ENCODE peak calls at places on chromosomes 12 and 14, in four cellular contexts. One of them, this sample, is unnamed.

GRCh38 chr14:29721586-29721985 is 206.1 kb downstream of the PRKD1 start:
- DNase-seq in hypothalamus: no peak
- DNase-seq in activated T-cell treated with anti-CD3 and anti-CD28 coated beads for 24 hours: no peak
- DNase-seq in psoas muscle: no peak
- DNase-seq in this sample: no peak

GRCh38 chr14:89368490-89369477 is 48.2 kb downstream of the FOXN3 start:
- DNase-seq in hypothalamus: no peak
- DNase-seq in activated T-cell treated with anti-CD3 and anti-CD28 coated beads for 24 hours: no peak
- DNase-seq in psoas muscle: no peak
- DNase-seq in this sample: no peak

GRCh38 chr14:92507174-92507768 is 6.3 kb upstream of the RIN3 start:
- DNase-seq in hypothalamus: no peak
- DNase-seq in activated T-cell treated with anti-CD3 and anti-CD28 coated beads for 24 hours: no peak
- DNase-seq in psoas muscle: no peak
- DNase-seq in this sample: peak

GRCh38 chr14:90495357-90496276 is 98.8 kb downstream of the CALM1 start:
- DNase-seq in hypothalamus: no peak
- DNase-seq in activated T-cell treated with anti-CD3 and anti-CD28 coated beads for 24 hours: peak
- DNase-seq in psoas muscle: peak
- DNase-seq in this sample: no peak

GRCh38 chr12:1552171-1552570 is 42.2 kb downstream of the FBXL14 start:
- DNase-seq in hypothalamus: no peak
- DNase-seq in activated T-cell treated with anti-CD3 and anti-CD28 coated beads for 24 hours: no peak
- DNase-seq in psoas muscle: no peak
- DNase-seq in this sample: no peak

GRCh38 chr12:129863938-129864337 is 39.9 kb downstream of the TMEM132D start:
- DNase-seq in hypothalamus: no peak
- DNase-seq in activated T-cell treated with anti-CD3 and anti-CD28 coated beads for 24 hours: no peak
- DNase-seq in psoas muscle: no peak
- DNase-seq in this sample: no peak

GRCh38 chr12:34395056-34396005 is 373.0 kb downstream of the ALG10 start:
- DNase-seq in hypothalamus: no peak
- DNase-seq in activated T-cell treated with anti-CD3 and anti-CD28 coated beads for 24 hours: no peak
- DNase-seq in psoas muscle: peak
- DNase-seq in this sample: peak

GRCh38 chr14:58488550-58488949 is 61.0 kb downstream of the KIAA0586 start:
- DNase-seq in hypothalamus: no peak
- DNase-seq in activated T-cell treated with anti-CD3 and anti-CD28 coated beads for 24 hours: no peak
- DNase-seq in psoas muscle: no peak
- DNase-seq in this sample: no peak

GRCh38 chr14:65168840-65169239 is 66.5 kb upstream of the MAX start:
- DNase-seq in hypothalamus: peak
- DNase-seq in activated T-cell treated with anti-CD3 and anti-CD28 coated beads for 24 hours: no peak
- DNase-seq in psoas muscle: no peak
- DNase-seq in this sample: no peak

GRCh38 chr12:6936642-6937480 is 6.8 kb upstream of the RNU7-1 start:
- DNase-seq in hypothalamus: no peak
- DNase-seq in activated T-cell treated with anti-CD3 and anti-CD28 coated beads for 24 hours: no peak
- DNase-seq in psoas muscle: peak
- DNase-seq in this sample: no peak

GRCh38 chr14:53807580-53807979 is 149.0 kb downstream of the BMP4 start:
- DNase-seq in hypothalamus: no peak
- DNase-seq in activated T-cell treated with anti-CD3 and anti-CD28 coated beads for 24 hours: no peak
- DNase-seq in psoas muscle: peak
- DNase-seq in this sample: no peak